ENCODE peak calls at places on chromosome 3, in five cellular contexts. X, S, K, N and G are unnamed samples.
A peak's percentile ranks its signal among the peaks of the same experiment; 100 is the strongest.

GRCh38 chr3:188204516-188204915 is 50.6 kb downstream of the LPP start:
- DNase-seq in N (no peak), S (no peak), X (no peak), K (no peak), G (no peak)

GRCh38 chr3:42052132-42052866 is 38.9 kb upstream of the TRAK1 start:
- DNase-seq in N (no peak), K (peak; percentile 40), X (no peak), S (no peak), G (no peak)

GRCh38 chr3:9826815-9827574 is 16.8 kb downstream of the RPUSD3 start:
- DNase-seq in N (peak; percentile 71), K (peak; percentile 33), S (peak; percentile 73), X (peak; percentile 65), G (no peak)

GRCh38 chr3:119681279-119681678 is 4.1 kb upstream of the COX17 start:
- DNase-seq in X (peak; percentile 36), N (peak; percentile 58), K (peak; percentile 44), S (no peak), G (no peak)

GRCh38 chr3:137792633-137793271 is 28.6 kb downstream of the SOX14 start:
- DNase-seq in X (peak; percentile 51), K (no peak), S (peak; percentile 68), N (no peak), G (no peak)

GRCh38 chr3:24493951-24494615 is 567 bp downstream of the THRB start:
- DNase-seq in K (peak; percentile 86), X (no peak), N (no peak), S (peak; percentile 57), G (no peak)

GRCh38 chr3:177832862-177833261 is 635.6 kb upstream of the TBL1XR1 start:
- DNase-seq in N (no peak), X (peak; percentile 51), S (no peak), K (no peak), G (no peak)

GRCh38 chr3:166837535-166837934 is 542.6 kb downstream of the ZBBX start:
- DNase-seq in S (peak; percentile 31), N (no peak), X (peak; percentile 21), K (peak; percentile 11), G (no peak)

GRCh38 chr3:62607287-62608029 is 234.1 kb upstream of the FEZF2 start:
- DNase-seq in X (peak; percentile 7), N (no peak), S (no peak), K (no peak), G (no peak)

GRCh38 chr3:58411036-58411435 is 22.6 kb downstream of the PDHB start:
- DNase-seq in K (no peak), N (no peak), S (no peak), X (no peak), G (no peak)

GRCh38 chr3:359672-360071 is 163.1 kb downstream of the CHL1 start:
- DNase-seq in K (no peak), S (no peak), X (no peak), N (no peak), G (no peak)

GRCh38 chr3:38247366-38248035 is 18.1 kb upstream of the SLC22A13 start:
- DNase-seq in X (peak; percentile 10), S (no peak), K (peak; percentile 82), N (no peak), G (no peak)

GRCh38 chr3:190225186-190225692 is 97.0 kb downstream of the CLDN1 start:
- DNase-seq in N (peak; percentile 10), X (peak; percentile 79), S (no peak), K (peak; percentile 54), G (no peak)

GRCh38 chr3:40450438-40450837 is 6.7 kb upstream of the RPL14 start:
- DNase-seq in S (no peak), K (no peak), X (no peak), N (no peak), G (no peak)

GRCh38 chr3:138747229-138747628 is 87.5 kb downstream of the PIK3CB start:
- DNase-seq in X (no peak), N (no peak), K (no peak), S (no peak), G (no peak)

GRCh38 chr3:49260711-49261357 is 16.2 kb downstream of the C3orf62 start:
- DNase-seq in X (no peak), S (no peak), N (no peak), K (peak; percentile 57), G (no peak)

GRCh38 chr3:190261015-190261414 is 61.2 kb downstream of the CLDN1 start:
- DNase-seq in N (no peak), S (no peak), X (no peak), K (no peak), G (no peak)

GRCh38 chr3:157305392-157305791 is 131.3 kb upstream of the PTX3 start:
- DNase-seq in S (no peak), K (no peak), X (no peak), N (no peak), G (no peak)

GRCh38 chr3:157312366-157312745 is 124.3 kb upstream of the PTX3 start:
- DNase-seq in S (no peak), X (no peak), K (no peak), N (no peak), G (no peak)

GRCh38 chr3:157311633-157312365 is 124.9 kb upstream of the PTX3 start:
- DNase-seq in S (no peak), X (peak; percentile 85), K (peak; percentile 33), N (no peak), G (no peak)

GRCh38 chr3:157313186-157313585 is 123.5 kb upstream of the PTX3 start:
- DNase-seq in N (no peak), K (no peak), X (no peak), S (no peak), G (no peak)

DNA sequence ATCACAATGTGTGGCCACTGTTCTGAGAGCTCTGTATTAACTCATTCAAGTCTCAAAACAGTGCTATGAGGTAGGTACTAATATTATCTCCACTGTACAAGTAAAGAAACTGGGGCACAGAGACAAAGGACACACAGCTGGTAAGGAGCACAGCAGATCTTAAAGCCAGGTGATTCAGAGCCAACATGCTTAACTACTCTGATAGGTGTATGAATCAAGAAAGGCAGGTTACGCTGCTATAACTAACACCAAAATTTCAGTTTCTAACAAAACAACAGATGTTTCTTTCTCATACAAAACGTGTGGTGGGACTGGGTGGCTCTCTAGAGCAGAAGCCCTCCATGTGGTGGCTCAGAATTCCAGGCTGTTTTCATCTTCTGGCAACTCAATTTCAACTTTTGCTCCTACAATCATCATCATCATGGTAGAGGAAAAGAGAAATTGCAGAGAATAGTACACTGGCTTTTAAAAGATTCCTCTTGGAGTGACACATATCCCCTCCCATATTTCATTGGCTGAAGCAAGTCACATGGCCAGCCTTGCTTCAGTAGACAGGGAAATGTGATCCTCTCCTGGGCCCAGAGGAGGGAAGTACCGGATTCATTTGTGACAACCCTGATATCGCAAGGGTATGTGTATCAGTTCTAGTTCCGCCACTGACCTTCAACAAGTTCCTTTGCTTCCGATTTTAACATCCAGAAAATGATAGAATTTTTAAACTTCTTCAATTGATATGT is 126.2 kb upstream of the PTX3 start:
- DNase-seq in N (no peak), X (peak; percentile 30), K (no peak), S (no peak), G (no peak)
- H3K27ac ChIP-seq in N (no peak overlapping the region), X (peak overlapping the region; percentile 86), K (no peak overlapping the region), S (no peak overlapping the region), G (no peak overlapping the region)

GRCh38 chr3:113193298-113193697 is 18.1 kb upstream of the BOC start:
- DNase-seq in N (no peak), S (no peak), K (peak; percentile 40), X (no peak), G (peak; percentile 3)
- H3K27ac ChIP-seq in N (no peak overlapping the region), S (no peak overlapping the region), K (peak overlapping the region; percentile 37), X (no peak overlapping the region), G (no peak overlapping the region)

GRCh38 chr3:124882749-124883148 is 4.4 kb downstream of the ITGB5 start:
- DNase-seq in X (peak; percentile 90), K (peak; percentile 60), S (no peak), N (no peak), G (no peak)
- H3K27ac ChIP-seq in X (peak overlapping the region; percentile 79), K (peak overlapping the region; percentile 85), S (no peak overlapping the region), N (no peak overlapping the region), G (no peak overlapping the region)

GRCh38 chr3:193814166-193814565 is 221.2 kb downstream of the OPA1 start:
- DNase-seq in S (no peak), X (no peak), K (no peak), N (no peak), G (no peak)
- H3K27ac ChIP-seq in S (peak overlapping the region; percentile 53), X (peak overlapping the region; percentile 60), K (no peak overlapping the region), N (no peak overlapping the region), G (no peak overlapping the region)

DNA sequence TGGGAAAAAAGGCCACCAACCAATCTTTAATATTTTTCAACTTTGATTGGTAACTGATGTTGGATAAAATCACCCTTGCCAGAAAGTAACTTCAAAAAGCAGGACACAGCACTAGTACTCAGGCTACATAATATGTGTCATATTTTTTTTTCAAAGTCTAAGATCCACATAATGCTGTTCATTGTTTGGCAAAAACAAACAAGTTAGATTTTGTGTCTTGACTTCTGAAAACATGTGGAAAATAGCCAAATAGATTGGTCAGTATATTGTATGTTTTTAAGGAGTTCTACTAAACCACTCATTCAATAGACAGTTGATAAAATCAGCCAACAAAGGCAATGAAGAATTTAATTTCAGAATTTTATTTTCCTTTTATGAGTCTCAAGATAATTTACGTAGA is 111.7 kb upstream of the CCDC54 start:
- DNase-seq in K (no peak), X (no peak), S (no peak), N (no peak), G (no peak)
- H3K27ac ChIP-seq in K (no peak overlapping the region), X (no peak overlapping the region), S (no peak overlapping the region), N (no peak overlapping the region), G (peak overlapping the region; percentile 3)

GRCh38 chr3:66463734-66464511 is 36.9 kb downstream of the LRIG1 start:
- DNase-seq in K (no peak), S (no peak), N (no peak), X (no peak), G (no peak)

GRCh38 chr3:66465034-66465433 is 35.8 kb downstream of the LRIG1 start:
- DNase-seq in N (no peak), K (no peak), S (no peak), X (no peak), G (no peak)

GRCh38 chr3:66463054-66463631 is 37.7 kb downstream of the LRIG1 start:
- DNase-seq in K (peak; percentile 44), X (no peak), N (no peak), S (no peak), G (no peak)

GRCh38 chr3:66465587-66465986 is 35.2 kb downstream of the LRIG1 start:
- DNase-seq in X (no peak), S (no peak), N (no peak), K (no peak), G (no peak)

DNA sequence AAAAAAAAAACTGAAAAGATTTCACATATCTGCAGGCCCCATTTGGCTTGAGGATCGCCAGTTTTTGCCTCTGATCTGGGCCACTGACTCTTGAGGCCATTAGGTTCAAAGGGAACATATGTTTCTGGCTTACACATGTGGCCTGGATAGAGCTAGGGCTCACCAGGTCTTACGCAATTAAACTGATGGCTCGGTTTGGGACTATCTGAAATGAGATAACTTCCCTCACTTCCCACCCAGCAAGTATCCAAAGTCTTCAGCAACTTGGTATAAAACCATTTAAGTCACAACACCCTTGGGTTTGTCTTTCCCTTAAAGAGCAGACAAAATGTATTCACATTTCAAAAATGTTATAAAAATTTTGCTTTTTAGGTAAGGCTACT is 36.3 kb downstream of the LRIG1 start:
- DNase-seq in N (no peak), S (no peak), X (no peak), K (no peak), G (no peak)
- H3K27ac ChIP-seq in N (no peak overlapping the region), S (no peak overlapping the region), X (no peak overlapping the region), K (no peak overlapping the region), G (no peak overlapping the region)